ENCODE peak calls at places on chromosomes 4 and X, in eight cellular contexts. P is Right ventricle myocardium superior, I is heart right ventricle, K is posterior cingulate gyrus, X is COLO829, W is hippocampal formation, F is cardiac fibroblast, O is IMR-90. B is an unnamed sample.

GRCh38 chr4:169530048-169530447 is 82.3 kb downstream of the NEK1 start:
- DNase-seq in P (no peak), I (no peak), K (no peak), X (no peak), W (no peak), F (no peak), O (no peak), B (no peak)

GRCh38 chrX:2707334-2707760 is 16.3 kb downstream of the CD99 start:
- DNase-seq in P (peak; percentile 72), I (peak; percentile 34), K (no peak), X (no peak), W (no peak), F (peak; percentile 73), O (peak; percentile 95), B (no peak)

GRCh38 chr4:40190465-40190864 is 6.4 kb upstream of the RHOH start:
- DNase-seq in P (no peak), I (no peak), K (no peak), X (no peak), W (no peak), F (no peak), O (no peak), B (no peak)

GRCh38 chr4:113756005-113756410 is 5.5 kb downstream of the CAMK2D start:
- DNase-seq in P (no peak), I (no peak), K (no peak), X (peak; percentile 87), W (no peak), F (peak; percentile 81), O (peak; percentile 70), B (no peak)

GRCh38 chrX:7542566-7542965 is 300.4 kb upstream of the VCX start:
- DNase-seq in P (no peak), I (no peak), K (no peak), X (no peak), W (no peak), F (no peak), O (no peak), B (no peak)

GRCh38 chr4:8472689-8473197 is 32.2 kb downstream of the TRMT44 start:
- DNase-seq in P (peak; percentile 58), I (peak; percentile 41), K (no peak), X (no peak), W (no peak), F (peak; percentile 96), O (peak; percentile 99), B (no peak)

GRCh38 chr4:4659871-4660651 is 118.2 kb upstream of the STX18 start:
- DNase-seq in P (no peak), I (no peak), K (no peak), X (no peak), W (no peak), F (peak; percentile 82), O (peak; percentile 94), B (no peak)

GRCh38 chr4:39698424-39699009 is 581 bp downstream of the UBE2K start:
- DNase-seq in P (peak; percentile 61), I (peak; percentile 46), K (peak; percentile 26), X (peak; percentile 6), W (peak; percentile 59), F (peak; percentile 31), O (no peak), B (peak; percentile 50)

GRCh38 chrX:16711219-16712115 is 1.0 kb downstream of the CTPS2 start:
- DNase-seq in P (peak; percentile 49), I (no peak), K (peak; percentile 10), X (no peak), W (peak; percentile 17), F (no peak), O (no peak), B (no peak)

B was measured in substantia nigra.